ENCODE peak calls at places on chromosomes 2 and 18, in six cellular contexts. I is A549, L is endothelial cell of umbilical vein, S is GM12878, F is HepG2, U is K562. D is an unnamed sample.

GRCh38 chr18:27844416-27844792 is 332.5 kb downstream of the CDH2 start:
- DNase-seq in U (no peak), S (no peak), F (no peak), L (no peak), I (no peak), D (no peak)

GRCh38 chr18:12308386-12309100 is 502 bp downstream of the TUBB6 start:
- DNase-seq in L (peak; percentile 82), S (no peak), F (peak; percentile 29), I (peak; percentile 43), U (peak; percentile 88), D (peak; percentile 86)

GRCh38 chr2:84849271-84849952 is 31.5 kb downstream of the TRABD2A start:
- DNase-seq in U (no peak), I (no peak), S (no peak), F (no peak), L (no peak), D (no peak)

GRCh38 chr18:5538541-5538940 is 5.3 kb downstream of the EPB41L3 start:
- DNase-seq in L (no peak), U (no peak), I (no peak), F (no peak), S (no peak), D (no peak)

GRCh38 chr2:234015861-234016260 is 34.6 kb upstream of the SPP2 start:
- DNase-seq in F (no peak), U (no peak), S (no peak), L (no peak), I (no peak), D (no peak)

GRCh38 chr18:59144483-59144882 is 4.8 kb downstream of the SEC11C start:
- DNase-seq in U (no peak), L (no peak), F (no peak), I (no peak), S (no peak), D (no peak)

GRCh38 chr2:19409001-19409400 is 50.6 kb upstream of the OSR1 start:
- DNase-seq in S (no peak), I (no peak), L (no peak), U (no peak), F (no peak), D (no peak)

GRCh38 chr2:135951071-135951583 is 34.3 kb downstream of the DARS1 start:
- DNase-seq in I (no peak), S (no peak), L (no peak), U (no peak), F (no peak), D (no peak)

GRCh38 chr2:127179756-127180155 is 40.3 kb downstream of the CYP27C1 start:
- DNase-seq in S (no peak), L (no peak), F (no peak), I (no peak), U (no peak), D (peak; percentile 91)

GRCh38 chr18:811192-812122 is 585 bp downstream of the YES1 start:
- DNase-seq in U (no peak), L (peak; percentile 41), I (peak; percentile 4), F (no peak), S (no peak), D (no peak)

GRCh38 chr18:69265661-69266060 is 135.0 kb upstream of the DOK6 start:
- DNase-seq in S (no peak), U (no peak), F (no peak), I (no peak), L (no peak), D (no peak)

GRCh38 chr2:29361255-29361654 is 246.0 kb downstream of the CLIP4 start:
- DNase-seq in L (no peak), I (no peak), F (no peak), S (no peak), U (no peak), D (no peak)

GRCh38 chr18:63119647-63120046 is 199.9 kb downstream of the BCL2 start:
- DNase-seq in F (peak; percentile 6), L (peak; percentile 37), U (no peak), S (no peak), I (peak; percentile 12), D (peak; percentile 67)

GRCh38 chr18:24322594-24323136 is 75.0 kb downstream of the OSBPL1A start:
- DNase-seq in S (no peak), F (no peak), U (no peak), I (no peak), L (peak; percentile 18), D (no peak)

GRCh38 chr2:28300921-28301341 is 91.7 kb upstream of the FOSL2 start:
- DNase-seq in I (no peak), U (no peak), F (no peak), S (no peak), L (peak; percentile 50), D (no peak)

GRCh38 chr2:201057089-201057499 is 14.4 kb downstream of the HYCC2 start:
- DNase-seq in L (no peak), F (peak; percentile 32), U (no peak), I (no peak), S (no peak), D (no peak)

GRCh38 chr2:60641866-60642788 is 88.7 kb upstream of the BCL11A start:
- DNase-seq in L (peak; percentile 32), F (peak; percentile 36), I (peak; percentile 38), U (peak; percentile 56), S (no peak), D (peak; percentile 72)

GRCh38 chr2:68500649-68501048 is 33.3 kb downstream of the APLF start:
- DNase-seq in I (no peak), L (no peak), S (no peak), F (no peak), U (no peak), D (no peak)

GRCh38 chr2:28082131-28082530 is 191.6 kb downstream of the BABAM2 start:
- DNase-seq in F (no peak), S (no peak), I (no peak), L (no peak), U (no peak), D (no peak)

GRCh38 chr2:229783108-229783721 is 68.9 kb upstream of the DNER start:
- DNase-seq in S (peak; percentile 34), I (no peak), F (no peak), L (no peak), U (no peak), D (no peak)

GRCh38 chr2:165787334-165787733 is 6.7 kb downstream of the GALNT3 start:
- DNase-seq in S (no peak), I (no peak), L (no peak), U (no peak), F (no peak), D (no peak)

GRCh38 chr2:134089454-134089853 is 164.4 kb upstream of the MGAT5 start:
- DNase-seq in F (peak; percentile 59), U (no peak), L (no peak), S (no peak), I (no peak), D (no peak)

DNA sequence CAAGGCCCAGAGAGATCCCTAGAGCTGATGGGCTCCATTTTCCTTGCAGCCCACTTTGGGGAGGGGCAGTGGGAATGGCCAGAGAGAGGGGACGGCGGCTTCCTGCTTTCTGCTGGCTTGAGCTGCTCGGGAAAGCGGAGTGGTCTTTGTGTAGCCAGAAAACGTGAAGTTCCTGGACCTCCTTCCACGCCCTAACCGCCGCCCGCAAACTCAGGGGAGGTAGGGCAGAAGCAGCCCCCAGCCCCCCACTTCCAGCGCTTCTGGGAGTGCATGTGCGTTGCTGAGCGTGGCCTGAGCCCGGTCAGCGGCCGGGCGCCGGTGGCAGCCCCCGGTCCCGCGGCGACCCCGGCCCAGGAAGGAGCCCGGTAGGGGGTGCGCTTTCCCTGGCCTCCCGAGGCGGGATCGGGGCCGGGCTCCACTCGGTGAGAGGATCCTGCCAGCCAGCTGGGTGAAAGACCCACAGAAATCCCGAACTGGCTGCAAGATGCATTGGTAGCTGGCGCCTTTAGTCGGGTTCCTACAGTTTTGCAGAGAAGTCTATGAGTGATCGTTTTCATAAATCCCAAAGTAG is 25.3 kb upstream of the BOD1L2 start:
- DNase-seq in I (no peak), U (no peak), L (no peak), F (no peak), S (no peak), D (no peak)
- TF ChIP-seq CTCF in I (no peak), U (peak; percentile 27), L (no peak), F (no peak), S (no peak), D (no peak)

GRCh38 chr2:223051580-223052375 is at the start of gene KCNE4:
- DNase-seq in S (no peak), I (no peak), U (no peak), F (no peak), L (no peak), D (no peak)
- TF ChIP-seq MYC in S (no peak), I (no peak), U (no peak), F (no peak), L (no peak), D (no peak)

DNA sequence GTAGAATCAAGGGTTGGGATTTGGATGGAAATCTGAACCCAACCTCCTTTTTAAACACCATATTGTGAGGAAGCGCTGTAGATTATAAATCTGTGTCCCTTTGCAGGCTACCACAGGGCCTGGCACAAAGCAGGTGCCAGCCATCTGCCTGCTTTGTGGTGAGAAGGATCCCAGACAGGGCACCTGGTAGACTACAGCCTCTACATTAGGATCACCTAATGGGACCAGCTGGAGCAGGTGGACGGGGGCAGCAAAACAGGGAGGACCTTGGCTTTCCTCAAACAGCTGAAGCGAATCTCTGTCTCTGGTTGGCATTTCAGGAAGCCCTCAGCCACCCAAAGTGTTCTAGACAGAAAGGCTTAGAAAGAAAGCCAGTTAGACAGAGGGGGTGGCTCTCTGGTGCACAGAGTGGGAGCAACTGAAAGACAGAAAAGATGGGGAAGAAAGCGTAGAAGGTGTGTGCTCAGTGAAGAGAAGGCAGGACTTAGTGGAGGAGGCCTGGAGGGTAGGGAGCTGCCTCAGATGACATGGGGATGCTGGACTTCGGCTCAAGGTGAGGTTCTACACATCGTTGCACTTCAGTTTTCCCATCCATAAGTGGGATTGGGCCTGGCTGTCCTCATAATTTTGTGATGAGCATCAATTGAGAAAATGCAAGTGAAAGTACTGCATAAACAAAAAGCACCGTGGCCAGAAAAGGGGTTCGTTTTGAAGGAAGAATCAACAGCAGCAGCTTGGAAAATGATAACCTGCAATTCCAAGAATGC is 350.8 kb downstream of the CYRIA start:
- DNase-seq in U (no peak), F (no peak), L (no peak), I (no peak), S (no peak), D (no peak)
- TF ChIP-seq CTCF in U (no peak), F (no peak), L (no peak), I (no peak), S (no peak), D (no peak)

GRCh38 chr2:241636182-241636982 is 576 bp downstream of the THAP4 start:
- DNase-seq in L (peak; percentile 57), U (peak; percentile 68), I (peak; percentile 18), S (no peak), F (peak; percentile 49), D (peak; percentile 75)

GRCh38 chr2:241635756-241636155 is 1.2 kb downstream of the THAP4 start:
- DNase-seq in L (no peak), F (peak; percentile 28), I (peak; percentile 18), S (no peak), U (no peak), D (peak; percentile 66)

GRCh38 chr2:241636983-241637232 is at the start of gene THAP4:
- DNase-seq in U (peak; percentile 77), I (no peak), S (no peak), F (no peak), L (no peak), D (no peak)

GRCh38 chr2:241632478-241633325 is 4.3 kb downstream of the THAP4 start:
- DNase-seq in S (no peak), L (no peak), I (no peak), U (no peak), F (no peak), D (no peak)

DNA sequence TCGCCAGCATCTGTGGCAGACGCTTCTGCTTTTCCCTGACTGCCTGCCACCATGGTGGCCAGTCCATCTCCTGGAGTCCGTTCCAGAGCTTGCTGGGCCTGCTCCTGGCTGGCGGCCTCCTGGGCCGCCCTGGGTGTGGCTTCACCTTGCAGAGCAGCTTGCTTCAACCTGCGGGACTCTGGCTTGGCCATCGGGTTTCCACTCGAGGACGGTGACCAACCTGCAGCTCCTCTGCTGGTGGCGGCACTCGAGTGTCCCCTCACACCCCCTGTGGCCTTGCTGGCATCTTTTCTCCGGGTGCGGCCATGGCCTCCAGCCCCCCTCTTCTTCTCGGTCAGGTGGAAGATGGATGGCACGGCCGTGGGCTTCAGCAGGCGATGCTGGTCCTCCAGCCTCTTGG is 3.4 kb downstream of the THAP4 start:
- DNase-seq in L (no peak), U (no peak), S (no peak), F (no peak), I (no peak), D (no peak)
- TF ChIP-seq MYC in L (no peak), U (no peak), S (no peak), F (no peak), I (no peak), D (no peak)